ENCODE peak calls at places on chromosome 2, in four cellular contexts. T, D, F and Z are unnamed samples.

GRCh38 chr2:161625314-161625919 is 1.2 kb downstream of the SLC4A10 start:
- DNase-seq in T (no peak), D (peak), F (no peak), Z (no peak)

GRCh38 chr2:51782874-51783765 is 751.2 kb upstream of the NRXN1 start:
- DNase-seq in T (no peak), D (no peak), F (no peak), Z (no peak)

GRCh38 chr2:120254178-120254577 is 1.5 kb downstream of the RALB start:
- DNase-seq in T (no peak), D (no peak), F (no peak), Z (no peak)

GRCh38 chr2:29487967-29488550 is 372.8 kb downstream of the CLIP4 start:
- DNase-seq in T (no peak), D (no peak), F (no peak), Z (peak)

GRCh38 chr2:7225848-7226247 is 308.6 kb downstream of the RNF144A start:
- DNase-seq in T (no peak), D (no peak), F (no peak), Z (no peak)

GRCh38 chr2:240174496-240174895 is 34.0 kb upstream of the OTOS start:
- DNase-seq in T (no peak), D (no peak), F (no peak), Z (no peak)

GRCh38 chr2:233456934-233457333 is 102.6 kb downstream of the DGKD start:
- DNase-seq in T (no peak), D (peak), F (peak), Z (no peak)

GRCh38 chr2:220394433-220394832 is 767.0 kb downstream of the SLC4A3 start:
- DNase-seq in T (no peak), D (no peak), F (no peak), Z (peak)

GRCh38 chr2:172108587-172108930 is 5.9 kb upstream of the DLX2 start:
- DNase-seq in T (no peak), D (no peak), F (no peak), Z (no peak)

GRCh38 chr2:239064891-239065290 is 217.0 kb downstream of the TWIST2 start:
- DNase-seq in T (no peak), D (no peak), F (peak), Z (no peak)

GRCh38 chr2:130913891-130914290 is 77.2 kb downstream of the ARHGEF4 start:
- DNase-seq in T (no peak), D (no peak), F (no peak), Z (no peak)

GRCh38 chr2:184692137-184692734 is 93.9 kb downstream of the ZNF804A start:
- DNase-seq in T (no peak), D (no peak), F (no peak), Z (no peak)

GRCh38 chr2:195318440-195319111 is 338.4 kb upstream of the SLC39A10 start:
- DNase-seq in T (peak), D (no peak), F (no peak), Z (no peak)

GRCh38 chr2:237235383-237236095 is 149.8 kb downstream of the COPS8 start:
- DNase-seq in T (no peak), D (no peak), F (no peak), Z (peak)

GRCh38 chr2:29189052-29189451 is 73.8 kb downstream of the CLIP4 start:
- DNase-seq in T (no peak), D (no peak), F (no peak), Z (no peak)

GRCh38 chr2:26316041-26316440 is 29.9 kb upstream of the SELENOI start:
- DNase-seq in T (peak), D (no peak), F (no peak), Z (no peak)

GRCh38 chr2:180143633-180144032 is 136.5 kb upstream of the CWC22 start:
- DNase-seq in T (no peak), D (no peak), F (no peak), Z (no peak)

GRCh38 chr2:40049782-40050181 is 270.7 kb upstream of the THUMPD2 start:
- DNase-seq in T (no peak), D (no peak), F (no peak), Z (no peak)

GRCh38 chr2:229445013-229445412 is 173.9 kb upstream of the PID1 start:
- DNase-seq in T (peak), D (no peak), F (no peak), Z (peak)

GRCh38 chr2:241860184-241861078 is 1.7 kb upstream of the PDCD1 start:
- DNase-seq in T (no peak), D (no peak), F (peak), Z (no peak)

GRCh38 chr2:229927817-229928321 is 5.6 kb downstream of the FBXO36 start:
- DNase-seq in T (no peak), D (no peak), F (no peak), Z (no peak)

GRCh38 chr2:240972636-240973521 is 25.5 kb upstream of the SNED1 start:
- DNase-seq in T (no peak), D (no peak), F (peak), Z (no peak)

GRCh38 chr2:46010925-46011490 is 286.2 kb upstream of the EPAS1 start:
- DNase-seq in T (peak), D (no peak), F (no peak), Z (no peak)

DNA sequence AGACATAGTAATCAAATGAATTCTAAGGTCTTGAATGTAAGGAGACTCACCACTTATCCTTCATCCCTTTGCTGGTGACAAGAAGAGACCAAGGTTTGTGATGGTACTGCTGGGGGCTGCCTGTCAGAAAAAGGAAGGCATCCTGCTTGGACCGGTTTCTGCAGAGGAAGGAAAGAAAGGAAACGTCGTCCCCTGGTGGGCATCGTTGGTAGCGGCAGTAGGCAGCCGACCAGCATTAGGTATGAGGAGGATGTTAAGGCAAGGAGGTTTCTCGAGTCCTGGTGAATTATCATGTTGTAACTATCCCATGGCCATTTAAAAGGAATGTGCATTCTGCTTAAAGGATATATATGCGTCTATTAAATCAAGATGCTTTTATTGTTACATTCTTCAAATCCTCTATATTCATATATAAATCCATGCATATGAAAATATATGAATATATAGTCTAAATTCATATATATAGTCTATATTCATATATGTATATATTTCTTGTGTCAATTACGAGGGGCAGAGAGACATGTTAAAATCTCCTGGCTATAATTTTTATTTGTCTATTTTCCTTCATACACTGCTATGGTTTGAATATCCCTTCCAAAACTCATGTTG is 94.4 kb upstream of the TGFA start:
- DNase-seq in T (peak), D (peak), F (peak), Z (no peak)
- TF ChIP-seq CTCF in T (peak), D (peak), F (peak), Z (peak)

DNA sequence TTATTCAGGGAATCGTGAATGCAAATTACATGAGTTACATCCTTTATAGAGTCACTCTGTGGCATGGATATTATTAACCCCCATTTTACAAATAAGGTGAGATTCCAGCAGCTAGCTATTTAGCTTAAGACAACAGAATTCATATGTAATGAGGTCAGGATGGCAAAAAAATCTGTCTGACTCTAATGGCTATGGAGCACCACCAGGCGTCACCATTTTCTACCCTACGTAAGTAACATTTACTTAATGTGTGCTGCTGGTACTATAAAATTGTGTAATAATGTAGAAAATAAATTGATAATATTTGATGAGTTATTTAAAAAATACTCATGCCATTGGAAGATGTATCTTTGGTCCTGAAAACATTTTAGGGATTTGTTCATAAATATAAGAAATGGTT is 2040.1 kb upstream of the LRRTM1 start:
- DNase-seq in T (no peak), D (peak), F (no peak), Z (no peak)
- TF ChIP-seq CTCF in T (no peak), D (peak), F (no peak), Z (no peak)

GRCh38 chr2:143284087-143284675 is 155.0 kb downstream of the ARHGAP15 start:
- DNase-seq in T (peak), D (no peak), F (no peak), Z (no peak)
- TF ChIP-seq CTCF in T (peak), D (peak), F (peak), Z (peak)

GRCh38 chr2:207778298-207778882 is 8.7 kb upstream of the FZD5 start:
- DNase-seq in T (no peak), D (no peak), F (no peak), Z (no peak)
- TF ChIP-seq CTCF in T (no peak), D (no peak), F (no peak), Z (no peak)

DNA sequence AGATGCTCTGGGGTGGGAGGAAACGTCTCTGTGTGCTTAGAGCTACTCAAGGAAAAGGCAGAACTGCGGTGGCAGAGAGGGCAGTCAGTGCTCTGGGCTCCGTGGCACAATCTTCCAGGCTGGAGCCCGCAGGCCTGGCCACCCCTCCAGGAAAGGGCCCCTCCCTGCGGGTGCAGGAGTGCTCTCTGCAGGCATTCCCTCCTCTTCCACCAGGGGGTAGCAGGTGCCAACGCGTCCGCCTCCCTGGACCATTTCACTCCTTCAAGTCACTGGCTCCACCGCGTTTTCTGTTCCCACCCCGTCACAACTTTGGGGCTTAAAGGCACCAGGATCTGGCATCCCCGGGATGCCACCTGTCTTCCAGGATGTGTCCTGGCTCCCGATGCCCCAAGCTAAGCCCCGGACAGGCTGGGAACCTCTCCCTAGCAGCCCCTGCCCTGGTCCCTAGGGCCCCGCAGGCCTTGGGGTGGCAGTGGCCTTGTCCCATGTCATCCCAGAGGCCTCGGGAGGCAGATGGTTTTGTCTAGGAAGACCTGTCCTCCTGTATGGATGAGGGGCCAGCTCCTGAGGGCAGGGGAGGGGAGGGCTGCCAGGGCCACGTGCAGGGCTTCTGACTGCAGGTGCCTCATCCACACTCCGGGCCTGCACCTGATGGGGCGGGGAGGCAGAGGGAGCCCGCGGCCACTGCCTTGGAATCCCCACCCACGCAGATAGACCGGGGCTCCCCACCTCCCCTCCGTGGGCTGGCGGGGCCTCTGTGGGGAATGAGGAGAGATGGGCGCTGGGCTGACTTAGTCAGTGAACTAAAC is 26.4 kb downstream of the KCNIP3 start:
- DNase-seq in T (peak), D (peak), F (no peak), Z (no peak)
- TF ChIP-seq CTCF in T (peak), D (peak), F (peak), Z (peak)

GRCh38 chr2:5940596-5941535 is 248.7 kb downstream of the SOX11 start:
- DNase-seq in T (no peak), D (no peak), F (no peak), Z (no peak)
- TF ChIP-seq CTCF in T (no peak), D (no peak), F (no peak), Z (no peak)